ENCODE peak calls at places on chromosomes 1 and 21, in nine cellular contexts. U, N, Z, L, I, Q, H, D and V are unnamed samples.

GRCh38 chr1:246383217-246383616 is 123.9 kb downstream of the SMYD3 start:
- DNase-seq in U (no peak), N (no peak), Z (no peak), L (no peak), I (no peak), Q (no peak), H (no peak), D (no peak), V (peak)

GRCh38 chr1:62437273-62437945 is 560 bp downstream of the USP1 start:
- DNase-seq in U (no peak), N (peak), Z (peak), L (no peak), I (no peak), Q (peak), H (no peak), D (peak), V (no peak)

GRCh38 chr1:98677288-98677687 is 15.8 kb downstream of the SNX7 start:
- DNase-seq in U (no peak), N (no peak), Z (no peak), L (no peak), I (no peak), Q (peak), H (no peak), D (no peak), V (peak)

GRCh38 chr1:228060458-228061190 is 21.9 kb upstream of the ARF1 start:
- DNase-seq in U (no peak), N (no peak), Z (no peak), L (peak), I (peak), Q (peak), H (peak), D (peak), V (no peak)

GRCh38 chr1:199020904-199021303 is 382.1 kb downstream of the PTPRC start:
- DNase-seq in U (no peak), N (no peak), Z (no peak), L (no peak), I (no peak), Q (no peak), H (no peak), D (no peak), V (no peak)

GRCh38 chr1:210234254-210234747 is 1.7 kb downstream of the SERTAD4 start:
- DNase-seq in U (no peak), N (no peak), Z (no peak), L (peak), I (no peak), Q (no peak), H (no peak), D (peak), V (no peak)

GRCh38 chr1:184156521-184157395 is 105.2 kb downstream of the TSEN15 start:
- DNase-seq in U (no peak), N (no peak), Z (no peak), L (no peak), I (no peak), Q (no peak), H (no peak), D (peak), V (no peak)

GRCh38 chr1:41731631-41732030 is 187.1 kb downstream of the HIVEP3 start:
- DNase-seq in U (no peak), N (no peak), Z (no peak), L (no peak), I (no peak), Q (no peak), H (no peak), D (no peak), V (no peak)

GRCh38 chr1:15272009-15272781 is 25.2 kb downstream of the FHAD1 start:
- DNase-seq in U (peak), N (peak), Z (peak), L (no peak), I (peak), Q (peak), H (no peak), D (peak), V (no peak)

GRCh38 chr1:110508038-110508437 is 10.9 kb downstream of the KCNA10 start:
- DNase-seq in U (peak), N (no peak), Z (no peak), L (no peak), I (peak), Q (no peak), H (no peak), D (peak), V (no peak)

GRCh38 chr1:217133092-217133491 is 409.9 kb upstream of the ESRRG start:
- DNase-seq in U (no peak), N (no peak), Z (no peak), L (no peak), I (no peak), Q (no peak), H (no peak), D (peak), V (no peak)

GRCh38 chr1:159881930-159882839 is 17.8 kb downstream of the CFAP45 start:
- DNase-seq in U (peak), N (peak), Z (no peak), L (peak), I (no peak), Q (peak), H (peak), D (no peak), V (peak)

GRCh38 chr1:109162626-109163025 is 48.7 kb downstream of the ELAPOR1 start:
- DNase-seq in U (no peak), N (no peak), Z (no peak), L (no peak), I (no peak), Q (no peak), H (no peak), D (no peak), V (no peak)

GRCh38 chr1:42006836-42007235 is 88.1 kb upstream of the HIVEP3 start:
- DNase-seq in U (no peak), N (no peak), Z (no peak), L (no peak), I (no peak), Q (no peak), H (no peak), D (no peak), V (no peak)

GRCh38 chr1:154696001-154696400 is 88.0 kb upstream of the ADAR start:
- DNase-seq in U (no peak), N (no peak), Z (no peak), L (no peak), I (no peak), Q (no peak), H (no peak), D (peak), V (no peak)

GRCh38 chr1:222369991-222370910 is 177.7 kb downstream of the HHIPL2 start:
- DNase-seq in U (no peak), N (no peak), Z (no peak), L (no peak), I (no peak), Q (no peak), H (no peak), D (peak), V (no peak)

GRCh38 chr1:29454616-29455380 is 218.5 kb downstream of the PTPRU start:
- DNase-seq in U (no peak), N (no peak), Z (no peak), L (peak), I (no peak), Q (no peak), H (no peak), D (no peak), V (no peak)

GRCh38 chr1:41390171-41390570 is 28.9 kb downstream of the FOXO6 start:
- DNase-seq in U (no peak), N (no peak), Z (no peak), L (no peak), I (no peak), Q (no peak), H (no peak), D (no peak), V (no peak)

GRCh38 chr1:15833069-15833679 is 14.3 kb upstream of the SPEN start:
- DNase-seq in U (peak), N (no peak), Z (no peak), L (peak), I (peak), Q (peak), H (peak), D (no peak), V (no peak)

GRCh38 chr1:177307771-177308170 is 137.0 kb downstream of the BRINP2 start:
- DNase-seq in U (no peak), N (no peak), Z (no peak), L (no peak), I (no peak), Q (no peak), H (no peak), D (no peak), V (no peak)

GRCh38 chr1:31390071-31390470 is 17.2 kb upstream of the FABP3 start:
- DNase-seq in U (no peak), N (no peak), Z (no peak), L (no peak), I (no peak), Q (no peak), H (no peak), D (no peak), V (peak)

GRCh38 chr1:167469280-167469965 is 48.9 kb downstream of the CD247 start:
- DNase-seq in U (no peak), N (no peak), Z (no peak), L (no peak), I (no peak), Q (no peak), H (no peak), D (no peak), V (no peak)

GRCh38 chr1:37068897-37069296 is 34.6 kb upstream of the GRIK3 start:
- DNase-seq in U (no peak), N (no peak), Z (no peak), L (no peak), I (no peak), Q (no peak), H (no peak), D (no peak), V (no peak)

GRCh38 chr1:58732087-58732486 is 32.2 kb upstream of the MYSM1 start:
- DNase-seq in U (no peak), N (no peak), Z (no peak), L (no peak), I (no peak), Q (no peak), H (no peak), D (no peak), V (peak)

GRCh38 chr1:47650205-47650604 is 212.4 kb downstream of the FOXD2 start:
- DNase-seq in U (no peak), N (no peak), Z (no peak), L (no peak), I (peak), Q (no peak), H (no peak), D (peak), V (peak)

GRCh38 chr21:37546949-37547614 is 180.5 kb downstream of the DYRK1A start:
- DNase-seq in U (no peak), N (no peak), Z (no peak), L (peak), I (no peak), Q (no peak), H (no peak), D (no peak), V (peak)

GRCh38 chr21:38990424-38990794 is 184.7 kb downstream of the ETS2 start:
- DNase-seq in U (no peak), N (no peak), Z (no peak), L (no peak), I (peak), Q (no peak), H (no peak), D (no peak), V (no peak)

GRCh38 chr1:216700779-216701178 is 22.4 kb downstream of the ESRRG start:
- DNase-seq in U (no peak), N (no peak), Z (no peak), L (no peak), I (no peak), Q (no peak), H (no peak), D (peak), V (no peak)

GRCh38 chr1:19476440-19477190 is 8.7 kb downstream of the CAPZB start:
- DNase-seq in U (peak), N (no peak), Z (no peak), L (no peak), I (no peak), Q (no peak), H (peak), D (no peak), V (no peak)

GRCh38 chr1:101357444-101357986 is 120.7 kb downstream of the S1PR1 start:
- DNase-seq in U (peak), N (peak), Z (no peak), L (no peak), I (no peak), Q (peak), H (peak), D (peak), V (peak)

GRCh38 chr21:16218682-16219343 is 489.0 kb downstream of the USP25 start:
- DNase-seq in U (no peak), N (no peak), Z (no peak), L (no peak), I (no peak), Q (no peak), H (no peak), D (no peak), V (no peak)

GRCh38 chr1:229523052-229523451 is 14.9 kb upstream of the NUP133 start:
- DNase-seq in U (no peak), N (no peak), Z (no peak), L (no peak), I (no peak), Q (no peak), H (no peak), D (no peak), V (no peak)

GRCh38 chr1:97905141-97905540 is 15.7 kb downstream of the DPYD start:
- DNase-seq in U (no peak), N (no peak), Z (no peak), L (no peak), I (no peak), Q (no peak), H (no peak), D (no peak), V (no peak)

DNA sequence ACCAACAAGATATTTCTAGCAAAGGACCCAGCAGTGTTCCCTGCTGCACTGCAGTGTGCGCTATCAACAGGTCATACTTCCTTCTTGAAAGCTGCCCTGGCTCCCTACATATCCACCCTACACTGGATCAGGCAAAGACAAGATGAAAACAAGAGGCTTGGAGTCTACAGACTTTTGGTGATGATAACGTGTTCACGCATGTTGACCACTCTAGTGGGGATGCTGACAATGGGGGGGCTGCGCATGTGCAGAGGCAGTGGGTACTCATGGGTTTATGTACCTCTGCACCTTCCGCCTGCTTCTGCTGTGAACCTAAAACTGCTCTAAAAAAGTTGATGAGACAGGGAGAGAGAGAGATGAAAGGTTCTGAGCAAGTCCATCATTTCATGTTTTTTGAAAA is 5.5 kb downstream of the ENO1 start:
- DNase-seq in U (no peak), N (no peak), Z (no peak), L (peak), I (no peak), Q (no peak), H (no peak), D (no peak), V (no peak)
- H3K27ac ChIP-seq in U (peak), N (no peak), Z (peak), L (no peak), I (no peak), Q (no peak), H (peak), D (peak), V (peak)

GRCh38 chr1:150257624-150258274 is at the start of gene CA14:
- DNase-seq in U (no peak), N (no peak), Z (peak), L (no peak), I (peak), Q (no peak), H (no peak), D (peak), V (no peak)
- H3K27ac ChIP-seq in U (no peak), N (no peak), Z (peak), L (no peak), I (no peak), Q (no peak), H (no peak), D (peak), V (no peak)

GRCh38 chr1:43796111-43796581 is 88.8 kb downstream of the ST3GAL3 start:
- DNase-seq in U (no peak), N (no peak), Z (no peak), L (no peak), I (no peak), Q (no peak), H (no peak), D (no peak), V (no peak)
- H3K27ac ChIP-seq in U (no peak), N (no peak), Z (no peak), L (no peak), I (no peak), Q (no peak), H (no peak), D (no peak), V (no peak)

DNA sequence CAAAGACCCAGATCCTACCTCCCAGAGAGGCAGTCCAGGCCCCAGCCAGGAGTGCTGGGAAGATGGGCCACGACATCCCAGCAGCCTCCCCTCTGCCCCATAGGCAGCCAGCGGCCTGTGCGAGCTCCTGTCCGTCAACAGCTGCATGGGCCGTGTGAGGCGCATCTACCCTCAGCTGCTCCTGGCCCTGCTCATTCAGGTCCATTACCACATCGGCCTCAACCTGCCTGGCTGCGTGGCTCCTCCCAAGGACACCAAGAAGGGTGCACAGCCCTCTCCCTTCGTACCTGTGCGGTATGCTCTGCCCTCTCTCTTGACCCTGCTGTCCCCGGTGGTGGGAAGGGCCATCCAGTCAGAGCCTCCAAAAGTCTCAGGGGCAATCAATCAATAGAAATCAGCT is 29.5 kb upstream of the TTC4 start:
- DNase-seq in U (no peak), N (no peak), Z (no peak), L (no peak), I (no peak), Q (no peak), H (no peak), D (no peak), V (no peak)
- H3K27ac ChIP-seq in U (no peak), N (no peak), Z (no peak), L (no peak), I (no peak), Q (no peak), H (no peak), D (no peak), V (no peak)

GRCh38 chr1:234720709-234721436 is 110.9 kb upstream of the IRF2BP2 start:
- DNase-seq in U (no peak), N (no peak), Z (no peak), L (no peak), I (no peak), Q (no peak), H (no peak), D (no peak), V (no peak)

GRCh38 chr1:234716907-234717375 is 107.0 kb upstream of the IRF2BP2 start:
- DNase-seq in U (no peak), N (no peak), Z (no peak), L (no peak), I (no peak), Q (no peak), H (no peak), D (no peak), V (no peak)

GRCh38 chr1:234719454-234720258 is 109.7 kb upstream of the IRF2BP2 start:
- DNase-seq in U (no peak), N (no peak), Z (no peak), L (no peak), I (no peak), Q (peak), H (no peak), D (no peak), V (no peak)

GRCh38 chr1:234721476-234722266 is 111.7 kb upstream of the IRF2BP2 start:
- DNase-seq in U (peak), N (no peak), Z (no peak), L (no peak), I (no peak), Q (peak), H (no peak), D (no peak), V (no peak)

GRCh38 chr1:234718509-234719453 is 108.8 kb upstream of the IRF2BP2 start:
- DNase-seq in U (no peak), N (no peak), Z (no peak), L (no peak), I (no peak), Q (no peak), H (no peak), D (no peak), V (no peak)
- H3K27ac ChIP-seq in U (peak), N (no peak), Z (peak), L (peak), I (peak), Q (peak), H (no peak), D (no peak), V (no peak)

DNA sequence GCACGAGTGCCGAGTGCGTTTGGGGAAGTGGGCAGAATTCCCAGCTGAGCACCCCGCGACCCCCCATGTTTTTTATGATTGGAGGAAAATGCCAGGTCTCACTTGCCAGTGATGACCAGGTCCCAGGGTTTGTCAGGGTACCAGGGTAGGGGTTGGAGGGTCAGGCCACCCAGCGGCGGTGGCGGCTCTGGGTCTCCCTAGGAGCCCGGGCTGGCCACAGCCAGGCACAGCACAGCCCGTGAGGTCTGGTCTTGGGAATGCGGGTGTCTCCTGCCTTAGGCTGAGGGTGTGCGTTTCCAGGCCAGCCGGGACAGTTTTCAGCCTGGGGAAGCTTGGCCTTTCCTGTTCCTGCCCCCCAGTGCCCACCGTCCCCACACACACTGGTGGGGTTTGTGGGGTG is 22.7 kb downstream of the PRKCZ start:
- DNase-seq in U (no peak), N (no peak), Z (no peak), L (no peak), I (no peak), Q (no peak), H (no peak), D (no peak), V (no peak)
- H3K27ac ChIP-seq in U (no peak), N (no peak), Z (peak), L (no peak), I (no peak), Q (no peak), H (no peak), D (no peak), V (no peak)

DNA sequence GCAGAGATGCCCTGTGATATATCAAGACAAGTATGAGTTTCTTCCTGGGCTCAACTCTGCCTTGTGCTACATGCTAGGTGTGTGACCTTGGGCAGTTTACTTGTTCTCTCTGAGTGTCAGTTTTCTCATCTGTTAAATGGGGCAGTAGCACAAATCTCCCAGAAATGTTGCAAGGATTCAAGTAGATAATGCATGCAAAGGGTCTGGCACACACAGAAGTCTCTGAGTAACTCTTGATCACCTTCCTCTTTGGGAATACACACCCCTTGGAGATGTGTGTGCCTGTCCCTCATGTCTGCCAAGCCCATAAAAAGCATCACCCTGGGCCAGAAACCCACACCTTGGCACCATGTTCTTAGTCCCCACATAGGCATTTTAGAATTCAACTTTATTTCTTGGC is 118.3 kb upstream of the IPO9 start:
- DNase-seq in U (no peak), N (no peak), Z (no peak), L (no peak), I (no peak), Q (no peak), H (no peak), D (no peak), V (no peak)
- H3K27ac ChIP-seq in U (peak), N (no peak), Z (peak), L (no peak), I (no peak), Q (no peak), H (no peak), D (no peak), V (no peak)